ENCODE peak calls at places on chromosomes 16 and 17, in eight cellular contexts. Z, H, T, O, G, P, Q and V are unnamed samples.

GRCh38 chr17:16215002-16215272 is 397 bp downstream of the NCOR1 start:
- DNase-seq in Z (peak; percentile 63), H (peak; percentile 34), T (no peak), O (no peak), G (peak; percentile 75), P (peak; percentile 31), Q (no peak), V (no peak)

GRCh38 chr17:33509331-33509730 is 216.2 kb upstream of the ASIC2 start:
- DNase-seq in Z (no peak), H (no peak), T (no peak), O (no peak), G (no peak), P (peak; percentile 40), Q (no peak), V (no peak)

GRCh38 chr16:79042886-79043285 is 557.7 kb downstream of the MAF start:
- DNase-seq in Z (no peak), H (no peak), T (no peak), O (no peak), G (no peak), P (no peak), Q (no peak), V (no peak)

GRCh38 chr16:89498839-89499238 is 8.5 kb upstream of the ANKRD11 start:
- DNase-seq in Z (no peak), H (no peak), T (no peak), O (no peak), G (no peak), P (no peak), Q (no peak), V (no peak)

GRCh38 chr17:61453563-61453962 is 1.3 kb downstream of the TBX4 start:
- DNase-seq in Z (no peak), H (no peak), T (peak; percentile 26), O (no peak), G (no peak), P (no peak), Q (no peak), V (no peak)

GRCh38 chr16:85350973-85351372 is 238.7 kb upstream of the CIBAR2 start:
- DNase-seq in Z (peak; percentile 99), H (peak; percentile 97), T (peak; percentile 97), O (peak; percentile 92), G (no peak), P (peak; percentile 90), Q (peak; percentile 64), V (peak; percentile 87)

GRCh38 chr17:83203073-83203471 is 123.7 kb downstream of the METRNL start:
- DNase-seq in Z (peak; percentile 25), H (peak; percentile 92), T (no peak), O (peak; percentile 34), G (no peak), P (peak; percentile 92), Q (peak; percentile 65), V (peak; percentile 60)

GRCh38 chr16:88141580-88141979 is 190.3 kb downstream of the BANP start:
- DNase-seq in Z (no peak), H (no peak), T (no peak), O (no peak), G (no peak), P (no peak), Q (no peak), V (no peak)

GRCh38 chr16:12113581-12114375 is 137.2 kb downstream of the SNX29 start:
- DNase-seq in Z (no peak), H (no peak), T (no peak), O (no peak), G (no peak), P (no peak), Q (no peak), V (no peak)

GRCh38 chr16:30619207-30619606 is 9.0 kb upstream of the ZNF689 start:
- DNase-seq in Z (no peak), H (peak; percentile 34), T (no peak), O (no peak), G (no peak), P (no peak), Q (no peak), V (no peak)

GRCh38 chr16:75238132-75238852 is 13.1 kb downstream of the BCAR1 start:
- DNase-seq in Z (peak; percentile 67), H (peak; percentile 94), T (no peak), O (peak; percentile 74), G (peak; percentile 46), P (no peak), Q (peak; percentile 47), V (no peak)

GRCh38 chr17:10162034-10162433 is 36.4 kb downstream of the GAS7 start:
- DNase-seq in Z (no peak), H (peak; percentile 21), T (no peak), O (no peak), G (no peak), P (no peak), Q (no peak), V (no peak)

GRCh38 chr16:28193530-28194423 is 18.0 kb downstream of the XPO6 start:
- DNase-seq in Z (no peak), H (peak; percentile 88), T (peak; percentile 43), O (peak; percentile 90), G (no peak), P (no peak), Q (no peak), V (peak; percentile 58)

GRCh38 chr16:54136276-54136625 is 150.3 kb downstream of the IRX3 start:
- DNase-seq in Z (no peak), H (peak; percentile 38), T (peak; percentile 40), O (no peak), G (no peak), P (no peak), Q (no peak), V (no peak)

GRCh38 chr17:49645654-49646053 is 32.2 kb downstream of the SPOP start:
- DNase-seq in Z (no peak), H (no peak), T (no peak), O (no peak), G (no peak), P (no peak), Q (no peak), V (no peak)

GRCh38 chr16:69071036-69071435 is 34.4 kb upstream of the HAS3 start:
- DNase-seq in Z (no peak), H (no peak), T (no peak), O (no peak), G (no peak), P (no peak), Q (no peak), V (no peak)

GRCh38 chr16:81612351-81613170 is 166.5 kb upstream of the PLCG2 start:
- DNase-seq in Z (no peak), H (peak; percentile 89), T (no peak), O (no peak), G (no peak), P (no peak), Q (no peak), V (no peak)

GRCh38 chr16:81609323-81609892 is 164.8 kb downstream of the CMIP start:
- DNase-seq in Z (no peak), H (no peak), T (no peak), O (no peak), G (no peak), P (no peak), Q (no peak), V (no peak)

GRCh38 chr16:81611721-81612120 is 167.1 kb downstream of the CMIP start:
- DNase-seq in Z (no peak), H (no peak), T (no peak), O (no peak), G (no peak), P (no peak), Q (no peak), V (no peak)

GRCh38 chr16:81610144-81610842 is 165.7 kb downstream of the CMIP start:
- DNase-seq in Z (peak; percentile 45), H (peak; percentile 84), T (peak; percentile 42), O (no peak), G (no peak), P (no peak), Q (peak; percentile 73), V (no peak)

DNA sequence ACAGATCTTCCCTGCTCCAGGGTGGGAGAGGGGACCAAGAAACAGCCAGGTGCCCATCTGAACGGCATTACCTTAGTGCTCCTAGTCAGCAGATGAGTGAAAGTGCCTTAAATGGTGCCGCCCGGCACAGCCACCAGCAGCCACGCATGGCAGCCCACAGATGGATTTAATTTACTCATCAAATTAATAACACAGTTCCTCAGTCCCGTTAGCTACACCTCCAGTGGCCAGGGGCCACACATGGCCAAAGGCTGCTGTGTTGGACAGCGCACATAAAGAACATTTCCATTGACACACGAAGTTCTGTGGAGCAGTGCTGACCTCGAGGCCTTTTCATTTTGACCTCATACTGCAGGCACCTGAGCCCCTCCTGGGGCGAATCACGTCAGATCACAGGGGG is 166.3 kb downstream of the CMIP start:
- DNase-seq in Z (no peak), H (no peak), T (no peak), O (no peak), G (no peak), P (no peak), Q (no peak), V (no peak)
- H3K4me3 ChIP-seq in Z (no peak overlapping the region), H (no peak overlapping the region), T (no peak overlapping the region), O (no peak overlapping the region), G (no peak overlapping the region), P (no peak overlapping the region), Q (peak overlapping the region; percentile 29), V (no peak overlapping the region)

DNA sequence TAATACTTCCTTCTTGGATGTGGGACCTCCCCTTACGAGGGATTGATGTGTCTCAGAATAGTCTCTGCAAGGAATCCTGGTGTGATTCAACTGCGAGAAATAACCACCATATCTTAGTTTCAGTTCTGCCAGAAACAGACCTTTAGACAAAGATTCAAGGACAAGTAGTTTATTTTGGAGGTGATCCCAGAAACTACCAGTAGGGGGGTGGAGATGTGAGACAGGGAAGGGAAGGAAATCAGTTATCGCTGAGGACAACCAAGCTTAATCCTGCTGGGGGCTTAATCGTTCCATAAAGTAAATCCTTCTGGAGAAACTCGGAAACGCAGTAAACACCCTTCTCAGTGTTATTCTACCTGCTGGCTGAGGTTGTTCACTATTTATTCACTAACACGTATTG is 5.0 kb upstream of the SDR42E1 start:
- DNase-seq in Z (no peak), H (peak; percentile 23), T (peak; percentile 47), O (no peak), G (no peak), P (no peak), Q (no peak), V (no peak)
- TF ChIP-seq CTCF in Z (peak; percentile 50), H (peak; percentile 47), T (peak; percentile 53), O (peak; percentile 39), G (peak; percentile 51), P (no peak), Q (no peak), V (peak; percentile 37)

GRCh38 chr16:17404903-17405691 is 65.7 kb downstream of the XYLT1 start:
- DNase-seq in Z (peak; percentile 50), H (peak; percentile 79), T (no peak), O (no peak), G (no peak), P (peak; percentile 69), Q (peak; percentile 78), V (no peak)
- H3K4me3 ChIP-seq in Z (no peak overlapping the region), H (no peak overlapping the region), T (no peak overlapping the region), O (no peak overlapping the region), G (no peak overlapping the region), P (no peak overlapping the region), Q (no peak overlapping the region), V (no peak overlapping the region)

GRCh38 chr17:11880714-11881113 is 116.6 kb downstream of the ZNF18 start:
- DNase-seq in Z (no peak), H (no peak), T (peak; percentile 56), O (no peak), G (peak; percentile 48), P (no peak), Q (no peak), V (no peak)
- TF ChIP-seq CTCF in Z (peak; percentile 37), H (no peak), T (peak; percentile 42), O (no peak), G (peak; percentile 38), P (no peak), Q (peak; percentile 21), V (no peak)

GRCh38 chr17:70168044-70168978 is 1.0 kb upstream of the KCNJ2 start:
- DNase-seq in Z (peak; percentile 73), H (peak; percentile 55), T (peak; percentile 85), O (peak; percentile 33), G (peak; percentile 79), P (peak; percentile 65), Q (peak; percentile 27), V (peak; percentile 42)
- H3K4me3 ChIP-seq in Z (peak overlapping the region; percentile 32), H (peak overlapping the region; percentile 43), T (peak overlapping the region; percentile 72), O (peak overlapping the region; percentile 71), G (peak overlapping the region; percentile 55), P (peak overlapping the region; percentile 41), Q (peak overlapping the region; percentile 63), V (peak overlapping the region; percentile 54)